ENCODE peak calls at places on chromosomes 6 and 20, in six cellular contexts. Y is GM10248, T is AG09319, S is foreskin fibroblast, Q is cardiac muscle cell, G is endothelial cell. R is an unnamed sample.
A peak's percentile ranks its signal among the peaks of the same experiment; 100 is the strongest.

GRCh38 chr20:53738945-53739798 is 145.5 kb upstream of the ZNF217 start:
- DNase-seq in Y (peak; percentile 35), T (no peak), S (no peak), Q (no peak), G (no peak), R (no peak)

GRCh38 chr20:23444859-23445258 is 5.4 kb downstream of the CSTL1 start:
- DNase-seq in Y (no peak), T (no peak), S (no peak), Q (no peak), G (no peak), R (no peak)

GRCh38 chr6:44179072-44179536 is 20.5 kb downstream of the CAPN11 start:
- DNase-seq in Y (no peak), T (no peak), S (peak; percentile 43), Q (no peak), G (no peak), R (no peak)

GRCh38 chr6:91562955-91563354 is 976.1 kb upstream of the MAP3K7 start:
- DNase-seq in Y (no peak), T (no peak), S (no peak), Q (no peak), G (no peak), R (no peak)

GRCh38 chr20:57425150-57426013 is 34.2 kb downstream of the RBM38 start:
- DNase-seq in Y (no peak), T (no peak), S (no peak), Q (peak; percentile 53), G (no peak), R (no peak)

GRCh38 chr6:25494469-25494868 is 157.5 kb upstream of the SCGN start:
- DNase-seq in Y (no peak), T (no peak), S (no peak), Q (no peak), G (no peak), R (no peak)

GRCh38 chr20:38805502-38805957 is at the start of gene PPP1R16B:
- DNase-seq in Y (peak; percentile 87), T (no peak), S (peak; percentile 39), Q (peak; percentile 23), G (peak; percentile 77), R (no peak)

GRCh38 chr20:31674895-31675827 is 37.4 kb downstream of the COX4I2 start:
- DNase-seq in Y (peak; percentile 57), T (no peak), S (peak; percentile 60), Q (peak; percentile 97), G (peak; percentile 55), R (peak; percentile 65)

GRCh38 chr6:163406320-163406719 is 8.2 kb upstream of the QKI start:
- DNase-seq in Y (no peak), T (no peak), S (no peak), Q (no peak), G (no peak), R (no peak)

DNA sequence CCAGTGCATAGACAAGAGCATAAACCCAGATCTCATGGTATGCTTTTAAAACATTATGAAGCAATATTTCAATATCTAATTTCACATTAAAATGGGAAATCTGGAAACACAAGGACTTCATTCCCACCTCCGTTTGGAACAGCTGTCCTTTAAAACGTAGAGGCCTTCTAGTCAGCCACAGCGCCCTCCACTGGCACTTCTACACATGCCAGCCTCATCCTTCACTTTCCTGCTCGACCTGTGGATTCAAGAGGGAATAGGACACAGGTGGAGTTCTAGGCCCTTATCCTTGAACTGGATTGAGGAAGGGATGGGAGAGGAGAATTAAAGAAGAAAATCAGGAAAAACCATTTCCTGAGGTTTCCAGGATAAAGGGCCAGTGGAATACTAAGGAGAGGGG is 85.6 kb downstream of the LYRM4 start:
- DNase-seq in Y (no peak), T (no peak), S (no peak), Q (no peak), G (peak; percentile 72), R (no peak)
- TF ChIP-seq CTCF in Y (peak; percentile 48), T (no peak), S (peak; percentile 22), Q (peak; percentile 42), G (peak; percentile 70), R (peak; percentile 68)

GRCh38 chr6:139877828-139878405 is 503.5 kb upstream of the CITED2 start:
- DNase-seq in Y (no peak), T (no peak), S (no peak), Q (no peak), G (no peak), R (no peak)
- TF ChIP-seq CTCF in Y (no peak), T (no peak), S (no peak), Q (no peak), G (no peak), R (no peak)

GRCh38 chr6:31559958-31560696 is 12.0 kb upstream of the LTA start:
- DNase-seq in Y (peak; percentile 74), T (no peak), S (peak; percentile 85), Q (peak; percentile 76), G (peak; percentile 68), R (peak; percentile 74)

GRCh38 chr6:31558318-31558625 is 10.9 kb downstream of the NFKBIL1 start:
- DNase-seq in Y (no peak), T (no peak), S (no peak), Q (no peak), G (no peak), R (no peak)

GRCh38 chr6:31558631-31559500 is 11.5 kb downstream of the NFKBIL1 start:
- DNase-seq in Y (peak; percentile 80), T (no peak), S (no peak), Q (peak; percentile 52), G (no peak), R (peak; percentile 4)

GRCh38 chr6:31560697-31561058 is 11.4 kb upstream of the LTA start:
- DNase-seq in Y (no peak), T (no peak), S (no peak), Q (no peak), G (no peak), R (no peak)

DNA sequence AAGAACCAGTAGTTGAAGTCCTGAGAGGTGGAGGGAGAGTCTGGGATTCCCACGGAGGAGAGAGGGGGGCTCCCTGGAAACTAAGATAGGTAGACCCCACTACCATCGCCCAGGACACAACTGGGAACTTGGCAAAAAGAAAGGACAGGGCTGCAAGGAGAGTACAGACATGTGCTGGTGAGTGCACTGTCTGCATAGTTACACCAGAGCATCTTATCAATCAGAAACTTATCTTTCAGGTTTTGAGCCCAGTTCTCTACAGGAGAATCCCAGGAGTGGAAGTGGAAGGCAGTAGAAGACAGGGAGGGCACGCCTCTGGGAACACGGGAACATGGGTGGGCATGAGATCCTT is 12.2 kb downstream of the NFKBIL1 start:
- DNase-seq in Y (no peak), T (no peak), S (no peak), Q (no peak), G (no peak), R (no peak)
- TF ChIP-seq CTCF in Y (no peak), T (no peak), S (no peak), Q (no peak), G (no peak), R (no peak)

GRCh38 chr6:30322527-30323501 is 3.9 kb upstream of the TRIM39 start:
- DNase-seq in Y (no peak), T (no peak), S (peak; percentile 66), Q (peak; percentile 46), G (no peak), R (peak; percentile 77)

GRCh38 chr6:30319146-30319835 is 7.4 kb upstream of the TRIM39 start:
- DNase-seq in Y (no peak), T (no peak), S (peak; percentile 11), Q (no peak), G (no peak), R (no peak)

GRCh38 chr6:30325150-30325872 is 1.4 kb upstream of the TRIM39 start:
- DNase-seq in Y (peak; percentile 79), T (no peak), S (peak; percentile 75), Q (peak; percentile 59), G (no peak), R (peak; percentile 56)

GRCh38 chr6:30323806-30324205 is 2.9 kb upstream of the TRIM39 start:
- DNase-seq in Y (no peak), T (no peak), S (no peak), Q (no peak), G (no peak), R (no peak)

DNA sequence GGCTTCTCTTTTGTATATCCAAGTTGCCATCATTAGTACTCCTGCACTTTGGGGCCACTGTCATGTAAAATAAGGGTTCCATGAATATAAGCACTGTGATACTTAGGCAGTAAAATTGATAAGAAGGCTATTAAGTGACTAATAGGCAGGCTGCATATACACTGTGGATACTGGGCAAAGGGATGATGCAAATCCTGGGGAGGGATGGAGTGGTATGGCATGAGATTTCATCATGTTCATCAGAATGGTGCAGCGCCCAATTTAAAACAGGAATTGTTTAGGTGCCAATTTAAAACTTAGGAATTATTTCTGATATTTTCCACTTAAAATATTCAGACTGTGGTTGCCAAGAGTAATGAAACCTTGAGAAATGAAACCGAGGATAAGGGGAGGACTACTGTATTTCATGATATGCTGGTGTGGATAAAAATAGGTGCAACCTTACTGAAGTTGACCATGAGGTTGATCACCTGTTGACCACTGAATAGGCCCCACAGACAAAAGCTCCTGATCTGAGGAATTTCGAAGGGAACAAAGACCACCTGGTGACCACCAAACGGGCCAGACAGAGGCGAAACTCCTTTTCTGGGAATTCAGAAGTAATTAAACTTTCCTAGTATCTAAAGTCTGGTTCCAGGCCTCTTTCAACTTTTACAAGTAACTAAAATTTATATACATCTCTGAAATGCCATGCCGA is 4.9 kb upstream of the TRIM39 start:
- DNase-seq in Y (no peak), T (no peak), S (peak; percentile 37), Q (peak; percentile 42), G (no peak), R (no peak)
- TF ChIP-seq CTCF in Y (no peak), T (no peak), S (no peak), Q (no peak), G (no peak), R (no peak)

GRCh38 chr6:157642736-157643135 is 180.3 kb upstream of the SNX9 start:
- DNase-seq in Y (no peak), T (no peak), S (no peak), Q (no peak), G (no peak), R (no peak)

GRCh38 chr6:157641837-157642236 is 181.2 kb upstream of the SNX9 start:
- DNase-seq in Y (no peak), T (no peak), S (no peak), Q (no peak), G (no peak), R (no peak)

GRCh38 chr6:157646012-157646411 is 177.0 kb upstream of the SNX9 start:
- DNase-seq in Y (no peak), T (no peak), S (no peak), Q (no peak), G (no peak), R (no peak)

GRCh38 chr6:157645201-157645795 is 177.7 kb upstream of the SNX9 start:
- DNase-seq in Y (no peak), T (no peak), S (no peak), Q (no peak), G (no peak), R (no peak)

DNA sequence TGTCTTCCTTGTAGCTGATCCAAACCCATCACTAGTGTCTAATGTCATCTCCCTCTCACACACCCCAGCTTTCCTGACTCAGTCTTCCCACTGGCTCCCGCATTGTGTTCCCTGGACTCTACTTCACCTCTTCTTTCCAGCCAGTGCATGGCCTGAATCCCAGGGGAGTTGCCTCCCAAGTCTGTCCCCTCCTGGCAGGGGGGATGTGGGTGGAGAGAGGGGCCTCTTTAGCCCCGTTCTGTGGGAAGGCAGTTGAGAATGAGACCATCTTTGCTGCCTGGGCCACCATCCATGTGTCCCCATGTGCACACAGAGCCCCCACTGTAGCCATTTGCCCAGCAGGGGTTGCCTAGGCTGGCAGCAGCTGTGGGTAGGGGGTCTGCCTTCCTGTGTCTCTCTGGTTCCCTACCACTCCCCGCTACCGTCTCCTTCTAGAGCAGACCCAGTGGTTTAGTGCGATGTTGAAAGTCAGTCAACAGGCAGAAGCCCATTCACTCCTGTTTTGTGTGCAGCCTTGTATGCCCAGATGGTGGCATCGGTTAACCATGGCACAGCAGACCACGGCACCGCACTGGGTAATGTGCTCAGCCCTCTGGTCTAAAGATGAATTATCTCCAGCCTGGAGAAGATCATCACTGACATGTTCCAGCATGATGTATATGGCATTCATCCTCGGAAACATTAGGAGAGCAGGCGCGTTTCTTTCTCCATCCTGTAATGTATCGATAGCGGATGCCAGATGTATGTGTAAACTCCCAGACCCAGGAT is 178.8 kb upstream of the SNX9 start:
- DNase-seq in Y (no peak), T (no peak), S (peak; percentile 68), Q (peak; percentile 27), G (no peak), R (peak; percentile 33)
- TF ChIP-seq CTCF in Y (no peak), T (peak; percentile 59), S (peak; percentile 23), Q (peak; percentile 23), G (no peak), R (peak; percentile 56)